ENCODE peak calls at places on chromosomes 5 and 9, in nine cellular contexts. Q is suprapubic skin, F is HepG2, J is tibial nerve, D is A549, S is transverse colon, I is esophagus muscularis mucosa, K is stomach, X is sigmoid colon. E is an unnamed sample.
A peak's percentile ranks its signal among the peaks of the same experiment; 100 is the strongest.

GRCh38 chr9:96680812-96681499 is 25.8 kb upstream of the PRXL2C start:
- DNase-seq in Q (no peak), F (no peak), J (no peak), D (no peak), S (no peak), I (no peak), K (no peak), X (no peak), E (no peak)

GRCh38 chr9:74838351-74838750 is 49.4 kb downstream of the TRPM6 start:
- DNase-seq in Q (no peak), F (no peak), J (no peak), D (peak; percentile 57), S (no peak), I (no peak), K (no peak), X (no peak), E (no peak)

GRCh38 chr9:133396952-133397351 is 20.8 kb downstream of the STKLD1 start:
- DNase-seq in Q (no peak), F (no peak), J (no peak), D (peak; percentile 61), S (no peak), I (no peak), K (no peak), X (no peak), E (no peak)

GRCh38 chr9:113274474-113275146 is 762 bp downstream of the CDC26 start:
- DNase-seq in Q (no peak), F (peak; percentile 69), J (peak; percentile 64), D (peak; percentile 66), S (no peak), I (no peak), K (no peak), X (no peak), E (no peak)

GRCh38 chr9:96567203-96567700 is 52.4 kb downstream of the CDC14B start:
- DNase-seq in Q (peak; percentile 68), F (no peak), J (no peak), D (no peak), S (no peak), I (no peak), K (no peak), X (no peak), E (no peak)

GRCh38 chr9:85521331-85522197 is 220.2 kb downstream of the AGTPBP1 start:
- DNase-seq in Q (peak; percentile 75), F (no peak), J (no peak), D (no peak), S (no peak), I (peak; percentile 77), K (no peak), X (no peak), E (no peak)

GRCh38 chr9:785997-786396 is 55.5 kb upstream of the DMRT1 start:
- DNase-seq in Q (no peak), F (no peak), J (no peak), D (no peak), S (no peak), I (no peak), K (no peak), X (no peak), E (no peak)

GRCh38 chr5:139799359-139799758 is 3.8 kb downstream of the PSD2 start:
- DNase-seq in Q (no peak), F (no peak), J (no peak), D (no peak), S (no peak), I (no peak), K (no peak), X (no peak), E (no peak)

GRCh38 chr9:113349434-113350337 is at the start of gene BSPRY:
- DNase-seq in Q (no peak), F (no peak), J (no peak), D (no peak), S (peak; percentile 68), I (no peak), K (peak; percentile 66), X (no peak), E (no peak)

GRCh38 chr9:93097496-93098205 is 1.6 kb downstream of the CARD19 start:
- DNase-seq in Q (peak; percentile 71), F (no peak), J (no peak), D (no peak), S (peak; percentile 42), I (no peak), K (no peak), X (peak; percentile 66), E (no peak)

GRCh38 chr5:173065155-173065554 is 9.0 kb downstream of the CREBRF start:
- DNase-seq in Q (no peak), F (no peak), J (no peak), D (no peak), S (no peak), I (no peak), K (no peak), X (no peak), E (no peak)

GRCh38 chr5:135439426-135440205 is 7.5 kb downstream of the DCANP1 start:
- DNase-seq in Q (no peak), F (no peak), J (no peak), D (no peak), S (no peak), I (peak; percentile 75), K (no peak), X (peak; percentile 35), E (no peak)

GRCh38 chr5:142246263-142246662 is 78.6 kb downstream of the SPRY4 start:
- DNase-seq in Q (no peak), F (peak; percentile 25), J (peak; percentile 8), D (no peak), S (no peak), I (no peak), K (peak; percentile 64), X (no peak), E (no peak)

GRCh38 chr5:171116711-171117110 is 192.3 kb upstream of the TLX3 start:
- DNase-seq in Q (no peak), F (no peak), J (no peak), D (no peak), S (no peak), I (no peak), K (no peak), X (no peak), E (no peak)

GRCh38 chr5:91706785-91707520 is 323.8 kb upstream of the ARRDC3 start:
- DNase-seq in Q (no peak), F (no peak), J (no peak), D (no peak), S (no peak), I (no peak), K (no peak), X (no peak), E (no peak)

DNA sequence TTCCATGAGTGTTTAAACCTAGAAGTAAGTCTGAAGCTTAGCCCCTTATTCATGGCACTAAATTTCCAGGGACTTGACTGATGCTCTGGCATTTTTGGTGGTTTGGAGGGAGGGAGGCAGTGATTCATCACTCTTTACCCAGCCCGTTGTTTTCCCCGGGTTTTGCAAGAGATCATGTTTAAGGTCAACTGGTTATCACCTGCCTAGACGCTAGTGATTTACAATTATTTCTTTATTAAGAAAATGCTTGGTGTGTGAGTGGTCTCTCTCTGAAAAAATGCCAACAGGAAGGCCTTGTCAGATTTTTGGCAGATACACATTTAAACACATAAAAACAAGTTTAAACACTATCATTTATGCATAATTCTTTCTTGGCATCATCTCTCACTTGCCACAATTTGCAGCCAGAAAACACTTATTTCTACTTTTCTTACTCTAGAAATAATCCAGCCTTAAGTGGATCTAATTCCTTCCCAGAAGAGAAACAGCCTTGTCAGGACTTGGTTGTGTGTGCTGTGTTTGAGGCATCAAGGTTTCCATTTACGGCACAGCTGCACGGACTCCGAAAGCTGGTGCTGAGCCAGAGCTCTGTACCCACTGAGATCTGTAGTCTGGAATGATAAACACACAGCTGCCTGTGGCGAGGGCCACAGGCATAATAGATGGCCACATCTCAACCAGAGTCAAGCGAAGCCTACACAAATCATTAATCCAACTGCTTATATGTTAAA is 738.0 kb upstream of the ZNF608 start:
- DNase-seq in Q (peak; percentile 71), F (no peak), J (peak; percentile 57), D (peak; percentile 69), S (peak; percentile 70), I (no peak), K (peak; percentile 82), X (peak; percentile 95), E (peak; percentile 51)
- TF ChIP-seq EP300 in Q (no peak), F (no peak), J (no peak), D (peak; percentile 72), S (peak; percentile 75), I (no peak), K (no peak), X (peak; percentile 67), E (no peak)

GRCh38 chr9:69171049-69171448 is 3.0 kb upstream of the TJP2 start:
- DNase-seq in Q (no peak), F (no peak), J (no peak), D (no peak), S (no peak), I (no peak), K (peak; percentile 43), X (no peak), E (no peak)
- H3K4me3 ChIP-seq in Q (no peak overlapping the region), F (no peak overlapping the region), J (no peak overlapping the region), D (no peak overlapping the region), S (no peak overlapping the region), I (no peak overlapping the region), K (no peak overlapping the region), X (no peak overlapping the region), E (no peak overlapping the region)

GRCh38 chr5:4335078-4335477 is 739.4 kb downstream of the IRX1 start:
- DNase-seq in Q (no peak), F (no peak), J (no peak), D (no peak), S (no peak), I (no peak), K (no peak), X (no peak), E (no peak)

GRCh38 chr5:4330327-4330726 is 734.7 kb downstream of the IRX1 start:
- DNase-seq in Q (no peak), F (no peak), J (no peak), D (no peak), S (no peak), I (peak; percentile 47), K (no peak), X (no peak), E (no peak)
- TF ChIP-seq CTCF in Q (no peak), F (no peak), J (no peak), D (no peak), S (no peak), I (no peak), K (no peak), X (no peak), E (no peak)

DNA sequence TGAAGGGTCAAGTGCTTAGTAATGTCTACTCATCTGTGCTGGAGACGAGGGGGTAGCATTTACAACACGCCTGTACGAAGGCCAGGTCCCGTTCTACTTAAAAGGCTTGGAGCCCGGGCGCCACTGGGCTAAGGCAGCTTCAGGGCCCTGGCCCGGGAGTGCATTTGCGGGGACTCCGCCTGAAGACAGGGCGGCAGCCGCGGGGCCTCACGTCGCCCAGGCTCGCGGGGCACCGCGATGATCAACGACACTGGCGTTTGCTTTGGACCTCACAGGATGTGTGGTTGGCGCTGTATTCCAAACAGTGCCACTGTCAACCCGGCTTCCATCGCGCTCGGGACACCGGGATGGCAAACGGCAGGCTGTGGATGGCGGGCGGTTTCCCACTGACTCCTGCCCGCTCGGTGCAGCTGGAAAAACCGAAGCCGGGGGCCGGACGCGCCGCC is 1.1 kb upstream of the TENT4A start:
- DNase-seq in Q (no peak), F (peak; percentile 52), J (peak; percentile 36), D (peak; percentile 66), S (peak; percentile 61), I (peak; percentile 92), K (peak; percentile 50), X (peak; percentile 80), E (peak; percentile 67)
- TF ChIP-seq EP300 in Q (no peak), F (no peak), J (no peak), D (no peak), S (no peak), I (no peak), K (no peak), X (no peak), E (no peak)

GRCh38 chr5:144028644-144029043 is 141.8 kb downstream of the YIPF5 start:
- DNase-seq in Q (no peak), F (no peak), J (no peak), D (no peak), S (no peak), I (no peak), K (no peak), X (no peak), E (no peak)
- H3K4me3 ChIP-seq in Q (no peak overlapping the region), F (no peak overlapping the region), J (no peak overlapping the region), D (no peak overlapping the region), S (no peak overlapping the region), I (no peak overlapping the region), K (no peak overlapping the region), X (no peak overlapping the region), E (no peak overlapping the region)